ENCODE peak calls at places on chromosomes 2 and 18, in seven cellular contexts. Z is OCI-LY7; P is foreskin fibroblast; D is CD8-positive, alpha-beta T cell; K is heart right ventricle; U is AG04449; H is LNCaP clone FGC. C is an unnamed sample.

GRCh38 chr18:3264362-3264761 is 2.4 kb downstream of the MYL12B start:
- DNase-seq in Z (no peak), P (no peak), D (no peak), K (no peak), U (no peak), H (no peak), C (no peak)

GRCh38 chr18:70354771-70355170 is 65.9 kb downstream of the SOCS6 start:
- DNase-seq in Z (no peak), P (no peak), D (no peak), K (no peak), U (no peak), H (no peak), C (no peak)

GRCh38 chr2:70532244-70532935 is 21.2 kb downstream of the TGFA start:
- DNase-seq in Z (no peak), P (no peak), D (no peak), K (no peak), U (no peak), H (no peak), C (no peak)

GRCh38 chr18:42545825-42546224 is 569.7 kb downstream of the RIT2 start:
- DNase-seq in Z (no peak), P (peak), D (no peak), K (no peak), U (no peak), H (no peak), C (no peak)

GRCh38 chr2:53130441-53130943 is 637.1 kb upstream of the CHAC2 start:
- DNase-seq in Z (no peak), P (peak), D (no peak), K (no peak), U (peak), H (no peak), C (no peak)

GRCh38 chr2:207847807-207848544 is 78.3 kb upstream of the FZD5 start:
- DNase-seq in Z (no peak), P (peak), D (no peak), K (peak), U (peak), H (peak), C (no peak)

GRCh38 chr2:64295326-64296149 is 151.3 kb upstream of the PELI1 start:
- DNase-seq in Z (no peak), P (peak), D (no peak), K (no peak), U (no peak), H (no peak), C (no peak)

GRCh38 chr18:78922856-78923255 is 56.8 kb upstream of the SALL3 start:
- DNase-seq in Z (no peak), P (no peak), D (no peak), K (no peak), U (no peak), H (no peak), C (no peak)

GRCh38 chr2:239918749-239919148 is 106.4 kb downstream of the NDUFA10 start:
- DNase-seq in Z (no peak), P (no peak), D (no peak), K (no peak), U (no peak), H (no peak), C (no peak)

GRCh38 chr18:37958499-37958898 is 392.9 kb upstream of the CELF4 start:
- DNase-seq in Z (no peak), P (no peak), D (no peak), K (no peak), U (no peak), H (no peak), C (no peak)

GRCh38 chr2:66443977-66444855 is 9.3 kb downstream of the MEIS1 start:
- DNase-seq in Z (no peak), P (peak), D (no peak), K (no peak), U (no peak), H (no peak), C (no peak)

GRCh38 chr2:66446178-66446860 is 11.4 kb downstream of the MEIS1 start:
- DNase-seq in Z (no peak), P (peak), D (no peak), K (peak), U (no peak), H (no peak), C (no peak)

GRCh38 chr2:66445076-66445724 is 10.3 kb downstream of the MEIS1 start:
- DNase-seq in Z (no peak), P (peak), D (no peak), K (no peak), U (no peak), H (no peak), C (no peak)

GRCh38 chr2:66446924-66447323 is 12.0 kb downstream of the MEIS1 start:
- DNase-seq in Z (no peak), P (no peak), D (no peak), K (no peak), U (no peak), H (no peak), C (no peak)

GRCh38 chr2:66445781-66446177 is 10.9 kb downstream of the MEIS1 start:
- DNase-seq in Z (no peak), P (peak), D (no peak), K (no peak), U (no peak), H (no peak), C (no peak)
- TF ChIP-seq CTCF in Z (no peak), P (no peak), D (no peak), K (peak), U (peak), H (no peak), C (no peak)

GRCh38 chr2:187580462-187581124 is 26.4 kb upstream of the TFPI start:
- DNase-seq in Z (peak), P (peak), D (no peak), K (no peak), U (no peak), H (no peak), C (peak)

GRCh38 chr2:187577310-187577709 is 23.1 kb upstream of the TFPI start:
- DNase-seq in Z (no peak), P (no peak), D (no peak), K (no peak), U (no peak), H (no peak), C (no peak)

GRCh38 chr2:187575081-187576067 is 21.1 kb upstream of the TFPI start:
- DNase-seq in Z (no peak), P (peak), D (no peak), K (no peak), U (peak), H (no peak), C (peak)

GRCh38 chr2:187573722-187574121 is 19.5 kb upstream of the TFPI start:
- DNase-seq in Z (no peak), P (no peak), D (no peak), K (no peak), U (no peak), H (no peak), C (no peak)

DNA sequence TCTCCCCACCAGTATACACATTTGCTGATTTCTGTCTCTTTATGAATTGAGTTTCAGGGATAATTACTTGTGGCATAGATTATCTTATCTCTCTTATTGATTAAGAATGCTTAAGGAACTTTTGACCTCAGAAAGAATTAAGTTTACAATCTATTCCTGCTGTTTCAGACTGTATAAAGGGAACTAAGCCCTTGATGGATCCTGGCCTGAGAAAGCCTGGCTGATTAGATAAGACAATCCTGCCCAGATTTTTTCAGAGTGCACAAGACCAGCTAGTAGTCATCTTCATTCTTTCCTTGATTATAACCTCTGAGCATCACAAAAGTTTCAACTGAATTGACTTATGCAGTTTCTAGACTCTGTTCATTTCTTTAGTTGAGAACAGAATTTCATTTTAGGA is 22.7 kb upstream of the TFPI start:
- DNase-seq in Z (no peak), P (no peak), D (no peak), K (no peak), U (no peak), H (no peak), C (no peak)
- TF ChIP-seq CTCF in Z (no peak), P (no peak), D (no peak), K (no peak), U (no peak), H (no peak), C (no peak)

GRCh38 chr2:1541812-1542211 is 128.5 kb downstream of the TPO start:
- DNase-seq in Z (no peak), P (no peak), D (no peak), K (no peak), U (no peak), H (no peak), C (no peak)

GRCh38 chr2:1539973-1540372 is 126.7 kb downstream of the TPO start:
- DNase-seq in Z (no peak), P (no peak), D (no peak), K (no peak), U (no peak), H (no peak), C (no peak)

GRCh38 chr2:1539441-1539840 is 126.2 kb downstream of the TPO start:
- DNase-seq in Z (no peak), P (no peak), D (no peak), K (no peak), U (no peak), H (no peak), C (no peak)

GRCh38 chr2:1540481-1540880 is 127.2 kb downstream of the TPO start:
- DNase-seq in Z (no peak), P (no peak), D (no peak), K (no peak), U (no peak), H (no peak), C (no peak)

DNA sequence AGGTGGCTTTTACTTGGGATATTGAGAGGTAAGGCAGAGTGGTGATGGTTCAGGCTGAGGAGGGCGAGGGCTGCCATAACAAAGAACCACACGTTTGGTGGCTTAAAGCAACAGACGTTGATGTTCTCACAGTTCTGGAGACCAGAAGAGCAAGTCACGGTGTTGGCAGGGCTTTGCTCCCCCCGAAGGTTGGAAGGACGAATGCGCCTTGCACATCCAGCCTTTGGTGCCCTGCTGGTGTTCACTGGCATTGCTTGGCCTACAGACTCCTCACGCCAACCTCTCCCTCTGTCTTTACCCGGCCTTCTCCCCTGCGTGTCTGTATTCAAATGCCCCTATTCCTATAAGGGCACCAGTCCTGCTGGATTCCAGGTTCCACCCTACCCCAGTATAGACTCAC is 125.4 kb downstream of the TPO start:
- DNase-seq in Z (no peak), P (peak), D (no peak), K (no peak), U (no peak), H (no peak), C (no peak)
- TF ChIP-seq CTCF in Z (no peak), P (peak), D (no peak), K (peak), U (peak), H (peak), C (peak)

DNA sequence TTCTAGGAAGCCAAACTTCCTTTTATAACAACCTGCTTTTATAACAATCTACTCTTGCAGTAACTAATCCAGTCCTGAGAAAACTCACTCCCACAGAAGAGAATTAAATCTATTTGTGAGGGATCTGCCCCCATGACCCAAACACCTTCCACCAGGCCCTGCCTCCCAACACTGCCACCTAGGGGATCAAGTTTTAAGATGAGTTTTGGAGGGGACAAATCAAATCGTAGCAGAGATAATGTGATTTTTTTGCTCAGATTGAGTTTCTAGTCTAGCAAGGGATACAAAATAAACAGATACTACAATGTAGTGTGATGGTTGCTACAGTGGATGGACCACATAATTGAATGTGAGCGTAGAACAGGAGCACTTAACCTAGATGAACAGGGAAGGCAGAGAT is 52.2 kb downstream of the NCOA1 start:
- DNase-seq in Z (peak), P (peak), D (no peak), K (no peak), U (no peak), H (no peak), C (no peak)
- TF ChIP-seq CTCF in Z (peak), P (no peak), D (no peak), K (peak), U (no peak), H (no peak), C (no peak)

GRCh38 chr18:57091231-57091630 is 55.7 kb upstream of the BOD1L2 start:
- DNase-seq in Z (no peak), P (no peak), D (no peak), K (no peak), U (no peak), H (no peak), C (no peak)

GRCh38 chr18:57086163-57086562 is 60.7 kb upstream of the BOD1L2 start:
- DNase-seq in Z (no peak), P (no peak), D (no peak), K (no peak), U (no peak), H (no peak), C (no peak)

GRCh38 chr18:57084331-57085298 is 62.3 kb upstream of the BOD1L2 start:
- DNase-seq in Z (peak), P (no peak), D (no peak), K (no peak), U (no peak), H (no peak), C (no peak)

GRCh38 chr18:57087985-57088384 is 58.9 kb upstream of the BOD1L2 start:
- DNase-seq in Z (no peak), P (no peak), D (no peak), K (no peak), U (no peak), H (no peak), C (no peak)

DNA sequence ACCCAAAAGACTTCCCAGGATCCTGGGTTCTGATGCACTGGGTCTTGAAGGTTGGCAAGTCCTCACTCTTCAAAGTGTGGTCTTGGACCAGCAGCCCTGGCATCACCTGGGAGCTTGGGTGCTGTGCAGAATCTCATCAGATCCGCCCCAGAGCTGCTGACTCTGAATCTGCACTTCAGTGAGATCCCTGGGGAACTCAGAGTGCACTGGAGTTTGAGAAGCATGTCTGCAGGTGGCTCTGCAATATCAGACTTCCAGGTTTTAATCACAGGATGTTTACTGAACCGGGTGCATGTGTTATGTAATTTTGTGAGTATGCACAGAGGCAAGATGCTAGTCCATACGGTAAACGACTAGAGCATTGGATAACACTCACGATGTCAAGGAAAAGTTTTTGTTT is 58.0 kb upstream of the BOD1L2 start:
- DNase-seq in Z (peak), P (no peak), D (no peak), K (no peak), U (no peak), H (no peak), C (no peak)
- TF ChIP-seq CTCF in Z (no peak), P (no peak), D (no peak), K (no peak), U (no peak), H (peak), C (no peak)

DNA sequence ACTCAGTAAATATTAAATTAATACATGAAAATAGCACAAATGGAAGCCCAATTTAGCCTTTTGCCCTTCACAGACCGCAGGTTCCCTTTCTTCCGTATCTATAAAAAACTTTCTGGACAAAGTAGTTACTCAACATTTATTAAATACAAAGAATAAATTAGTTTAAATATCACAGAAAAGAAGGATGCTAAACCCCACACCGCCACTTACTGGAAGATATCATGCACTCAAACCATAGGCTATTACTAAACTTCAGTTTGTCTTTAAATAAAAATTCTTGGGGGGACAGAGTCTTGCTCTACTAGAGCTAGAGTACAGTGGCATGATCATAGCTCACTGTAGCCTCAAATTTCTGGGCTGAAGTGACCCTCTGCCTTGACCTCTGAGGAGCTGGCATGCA is 120.7 kb upstream of the FHL2 start:
- DNase-seq in Z (no peak), P (peak), D (no peak), K (no peak), U (no peak), H (no peak), C (no peak)
- TF ChIP-seq CTCF in Z (no peak), P (peak), D (no peak), K (no peak), U (no peak), H (no peak), C (peak)

GRCh38 chr2:43269074-43269572 is 42.7 kb upstream of the ZFP36L2 start:
- DNase-seq in Z (no peak), P (peak), D (no peak), K (peak), U (peak), H (no peak), C (peak)
- TF ChIP-seq CTCF in Z (no peak), P (no peak), D (no peak), K (peak), U (no peak), H (no peak), C (peak)

GRCh38 chr2:171811229-171811628 is 82.8 kb downstream of the SLC25A12 start:
- DNase-seq in Z (peak), P (peak), D (no peak), K (no peak), U (no peak), H (peak), C (peak)

GRCh38 chr2:171814883-171815282 is 79.2 kb downstream of the SLC25A12 start:
- DNase-seq in Z (no peak), P (no peak), D (no peak), K (no peak), U (no peak), H (no peak), C (no peak)

GRCh38 chr2:171813126-171813525 is 80.9 kb downstream of the SLC25A12 start:
- DNase-seq in Z (no peak), P (no peak), D (no peak), K (no peak), U (no peak), H (no peak), C (no peak)

GRCh38 chr2:171814174-171814573 is 79.9 kb downstream of the SLC25A12 start:
- DNase-seq in Z (no peak), P (no peak), D (no peak), K (no peak), U (no peak), H (no peak), C (no peak)

DNA sequence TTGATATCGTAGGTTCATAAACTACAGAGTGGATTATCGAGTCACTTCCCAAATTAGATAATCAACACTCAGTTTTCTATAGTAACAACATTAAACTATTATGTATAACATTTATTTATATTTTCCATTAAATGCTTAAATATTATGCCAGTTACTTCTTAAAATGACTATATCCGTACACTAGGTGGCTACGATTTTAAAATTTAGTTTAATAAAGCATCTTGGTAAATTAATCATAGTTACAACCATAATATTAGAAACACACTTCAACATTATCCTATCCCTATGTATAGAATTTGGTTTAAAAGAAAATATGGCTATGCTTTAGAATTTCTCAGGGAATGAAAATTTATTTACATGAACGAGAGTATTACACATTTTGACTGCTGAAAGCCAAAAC is 80.3 kb downstream of the SLC25A12 start:
- DNase-seq in Z (no peak), P (no peak), D (no peak), K (no peak), U (no peak), H (no peak), C (no peak)
- TF ChIP-seq CTCF in Z (peak), P (no peak), D (no peak), K (no peak), U (no peak), H (no peak), C (no peak)

GRCh38 chr2:112254466-112255240 is at the start of gene ZC3H8:
- DNase-seq in Z (peak), P (peak), D (peak), K (peak), U (no peak), H (peak), C (peak)
- TF ChIP-seq CTCF in Z (peak), P (no peak), D (no peak), K (no peak), U (peak), H (peak), C (no peak)

C was measured in AG09319.